ENCODE peak calls at places on chromosomes 7 and 10, in six cellular contexts. N is suprapubic skin, U is astrocyte of the spinal cord, P is kidney, R is epithelial cell of esophagus, G is heart right ventricle. O is an unnamed sample.
A peak's percentile ranks its signal among the peaks of the same experiment; 100 is the strongest.

GRCh38 chr10:97043563-97043855 is 142.2 kb downstream of the SLIT1 start:
- DNase-seq in N (no peak), U (no peak), P (no peak), R (no peak), G (no peak), O (no peak)

GRCh38 chr7:157358753-157359096 is 21.9 kb downstream of the DNAJB6 start:
- DNase-seq in N (peak; percentile 36), U (no peak), P (no peak), R (no peak), G (no peak), O (no peak)

GRCh38 chr10:124403548-124403947 is 15.2 kb downstream of the OAT start:
- DNase-seq in N (peak; percentile 21), U (peak; percentile 89), P (no peak), R (peak; percentile 87), G (peak; percentile 41), O (no peak)

GRCh38 chr10:48496831-48497792 is 107.8 kb downstream of the ARHGAP22 start:
- DNase-seq in N (no peak), U (peak; percentile 76), P (no peak), R (peak; percentile 54), G (no peak), O (no peak)

GRCh38 chr7:20393021-20394015 is 62.6 kb downstream of the ITGB8 start:
- DNase-seq in N (no peak), U (no peak), P (no peak), R (no peak), G (no peak), O (no peak)

GRCh38 chr7:46764100-46764941 is 817.6 kb downstream of the TNS3 start:
- DNase-seq in N (no peak), U (peak; percentile 98), P (no peak), R (peak; percentile 97), G (peak; percentile 76), O (no peak)

GRCh38 chr10:123896217-123896927 is 4.8 kb upstream of the CPXM2 start:
- DNase-seq in N (no peak), U (no peak), P (no peak), R (no peak), G (no peak), O (no peak)

GRCh38 chr7:9192969-9193368 is 759.6 kb downstream of the NXPH1 start:
- DNase-seq in N (no peak), U (peak; percentile 32), P (no peak), R (no peak), G (no peak), O (no peak)

GRCh38 chr7:48426331-48426965 is 255.2 kb downstream of the ABCA13 start:
- DNase-seq in N (no peak), U (no peak), P (no peak), R (no peak), G (no peak), O (no peak)

GRCh38 chr7:46839651-46840050 is 742.3 kb downstream of the TNS3 start:
- DNase-seq in N (no peak), U (peak; percentile 44), P (no peak), R (peak; percentile 55), G (no peak), O (no peak)

GRCh38 chr10:109957092-109957797 is 33.9 kb upstream of the XPNPEP1 start:
- DNase-seq in N (no peak), U (no peak), P (no peak), R (no peak), G (no peak), O (no peak)

DNA sequence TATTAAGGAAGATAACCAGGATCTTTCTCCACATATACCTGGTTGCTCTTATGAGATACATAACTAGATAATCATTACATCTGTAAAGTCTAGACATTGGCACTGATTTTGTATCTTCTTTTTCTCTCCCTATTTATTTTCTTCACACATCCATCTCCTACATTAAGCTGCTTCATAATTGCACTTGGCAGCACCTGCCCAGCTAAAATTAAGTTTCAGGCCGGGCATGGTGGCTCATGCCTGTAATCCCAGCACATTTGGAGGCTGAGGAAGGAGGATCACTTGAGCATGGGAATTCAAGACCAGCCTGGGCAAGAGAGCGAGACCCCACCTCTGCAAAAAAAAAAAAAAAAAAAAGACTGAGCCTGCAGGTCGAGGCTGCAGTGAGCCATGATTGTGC is 22.3 kb upstream of the AKR1B1 start:
- DNase-seq in N (no peak), U (no peak), P (no peak), R (no peak), G (no peak), O (no peak)
- TF ChIP-seq CTCF in N (no peak), U (no peak), P (no peak), R (no peak), G (no peak), O (no peak)

GRCh38 chr7:155795951-155796350 is 16.3 kb downstream of the SHH start:
- DNase-seq in N (no peak), U (no peak), P (no peak), R (no peak), G (no peak), O (no peak)

GRCh38 chr7:155799514-155799913 is 12.7 kb downstream of the SHH start:
- DNase-seq in N (no peak), U (no peak), P (no peak), R (no peak), G (no peak), O (no peak)

GRCh38 chr7:155798673-155799439 is 13.4 kb downstream of the SHH start:
- DNase-seq in N (no peak), U (no peak), P (no peak), R (no peak), G (no peak), O (no peak)

GRCh38 chr7:155796381-155797261 is 15.6 kb downstream of the SHH start:
- DNase-seq in N (no peak), U (no peak), P (peak; percentile 90), R (peak; percentile 51), G (peak; percentile 29), O (peak; percentile 51)

DNA sequence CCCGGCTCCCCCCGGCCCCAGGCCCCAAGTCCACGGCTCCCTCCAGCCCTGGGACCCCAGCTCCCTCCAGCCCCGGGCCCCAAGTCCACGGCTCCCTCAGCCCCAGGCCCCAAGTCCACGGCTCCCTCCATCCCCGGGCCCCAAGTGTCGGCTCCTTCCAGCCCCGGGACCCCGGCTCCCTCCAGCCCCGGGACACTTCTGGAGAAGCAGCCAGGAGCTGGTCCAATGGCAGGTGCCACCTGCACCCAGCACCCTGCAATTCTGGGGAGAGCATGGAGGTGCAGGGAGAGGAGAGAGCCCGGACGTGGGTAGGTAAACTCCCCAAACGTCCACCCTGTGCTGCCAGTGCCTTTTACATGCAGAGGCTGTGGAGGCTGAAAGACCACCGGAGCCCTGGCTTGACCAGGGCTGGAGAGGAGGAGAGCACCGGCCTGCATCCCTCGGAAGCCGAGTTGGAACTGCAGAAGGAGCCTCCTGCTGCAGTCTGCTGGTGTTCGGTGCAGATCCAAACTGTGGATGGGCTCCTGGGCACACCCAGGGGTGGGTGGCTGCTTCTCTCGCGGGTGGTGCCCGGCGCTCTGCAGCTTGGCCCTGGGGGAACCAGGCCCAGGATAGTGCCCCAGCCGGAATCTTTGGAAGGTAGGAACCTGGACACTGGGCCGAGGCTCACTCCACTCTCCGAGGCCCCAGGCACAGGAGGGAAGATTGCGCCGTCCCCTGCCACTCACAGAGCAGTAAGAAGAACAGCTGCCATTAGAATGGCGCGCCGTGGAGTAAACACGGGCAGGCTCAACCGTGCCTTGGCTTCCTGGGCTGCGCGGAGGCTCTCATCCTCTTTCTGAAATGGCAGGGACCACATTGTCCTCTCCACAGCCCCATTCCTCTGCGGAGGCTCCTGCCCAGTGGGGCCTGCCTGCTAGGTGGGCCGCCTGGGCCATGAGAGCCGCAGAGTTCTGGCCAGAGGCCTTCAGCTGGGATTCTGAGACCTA is 14.7 kb downstream of the SHH start:
- DNase-seq in N (no peak), U (no peak), P (no peak), R (no peak), G (no peak), O (no peak)
- TF ChIP-seq CTCF in N (no peak), U (no peak), P (no peak), R (no peak), G (no peak), O (no peak)

GRCh38 chr10:45282061-45282460 is 33.3 kb downstream of the OR13A1 start:
- DNase-seq in N (no peak), U (no peak), P (no peak), R (no peak), G (no peak), O (no peak)

GRCh38 chr10:45278860-45279498 is 36.4 kb downstream of the OR13A1 start:
- DNase-seq in N (no peak), U (no peak), P (no peak), R (no peak), G (no peak), O (no peak)

GRCh38 chr10:45274364-45274763 is 41.0 kb downstream of the OR13A1 start:
- DNase-seq in N (no peak), U (no peak), P (no peak), R (no peak), G (no peak), O (no peak)

GRCh38 chr10:45280113-45280512 is 35.3 kb downstream of the OR13A1 start:
- DNase-seq in N (no peak), U (no peak), P (no peak), R (no peak), G (peak; percentile 10), O (no peak)

DNA sequence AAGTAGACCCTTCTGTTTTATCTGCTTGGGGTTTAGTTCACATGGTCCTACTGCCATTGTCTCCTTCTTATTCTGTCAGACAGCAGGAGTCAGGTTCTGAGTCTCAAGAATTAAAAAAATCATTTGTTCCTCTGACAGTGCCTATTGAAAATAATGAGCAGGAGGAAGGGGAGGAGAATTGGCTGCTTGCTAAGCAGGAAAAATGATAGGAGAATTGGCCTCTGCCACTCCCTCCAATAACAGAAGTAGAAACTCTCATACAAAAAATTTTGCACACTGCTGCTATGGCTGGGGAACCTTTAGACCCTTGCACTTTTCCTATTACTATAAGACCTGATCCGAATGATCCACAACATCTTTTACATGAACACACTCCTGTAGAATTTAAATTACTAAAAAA is 35.7 kb downstream of the OR13A1 start:
- DNase-seq in N (no peak), U (no peak), P (no peak), R (no peak), G (no peak), O (no peak)
- TF ChIP-seq CTCF in N (no peak), U (no peak), P (no peak), R (no peak), G (no peak), O (no peak)

GRCh38 chr7:102412548-102412947 is 16.4 kb downstream of the PRKRIP1 start:
- DNase-seq in N (no peak), U (peak; percentile 38), P (no peak), R (peak; percentile 37), G (peak; percentile 54), O (no peak)
- TF ChIP-seq CTCF in N (no peak), U (peak; percentile 55), P (peak; percentile 32), R (peak; percentile 55), G (peak; percentile 16), O (no peak)

DNA sequence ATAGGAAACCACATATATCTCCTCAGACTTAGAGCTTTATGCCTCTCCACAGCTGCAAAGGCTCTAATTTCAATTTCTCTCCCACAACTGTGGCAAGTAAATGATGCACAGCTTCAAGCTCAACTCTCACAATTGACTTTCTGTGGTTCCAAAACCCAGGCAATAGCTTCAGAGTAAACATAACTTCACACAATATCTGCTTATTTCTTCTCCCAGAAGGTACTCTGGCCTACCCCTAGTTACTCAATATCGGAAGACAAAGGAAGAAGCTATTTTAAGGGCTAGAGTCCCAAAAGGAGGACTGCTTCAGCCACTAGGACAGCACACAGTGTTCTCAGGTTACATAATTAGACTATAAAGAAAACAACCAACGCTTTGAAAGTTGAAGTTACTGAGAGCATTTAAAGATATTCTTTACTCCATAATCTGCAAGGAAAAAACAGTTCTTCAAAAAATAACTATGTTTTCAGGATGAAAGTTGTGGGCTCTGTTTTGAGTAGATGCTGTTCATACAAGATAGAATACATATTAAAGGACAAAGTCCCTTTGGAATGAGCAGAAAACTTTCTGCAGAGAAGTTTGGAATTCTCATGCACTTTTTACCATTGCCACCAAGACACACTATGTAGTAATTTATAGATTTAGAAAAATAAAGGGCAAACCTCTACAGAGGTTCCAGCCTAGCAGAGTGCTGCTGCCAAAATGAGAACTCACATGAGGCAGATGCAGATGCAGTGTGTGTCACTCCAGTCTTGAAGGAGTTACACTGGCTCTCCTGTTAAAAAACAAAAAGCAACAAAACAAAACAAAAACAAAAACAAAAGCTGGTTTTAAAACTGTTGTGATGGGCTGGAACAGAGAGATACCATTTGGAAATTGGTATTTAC is 81.8 kb downstream of the NT5C2 start:
- DNase-seq in N (no peak), U (peak; percentile 67), P (no peak), R (no peak), G (no peak), O (no peak)
- TF ChIP-seq CTCF in N (no peak), U (no peak), P (no peak), R (no peak), G (no peak), O (no peak)